ENCODE peak calls at places on chromosome 14, in nine cellular contexts. One of them, this sample, is unnamed.

GRCh38 chr14:93975791-93976476 is 436 bp downstream of the ASB2 start:
- DNase-seq in endothelial cell of umbilical vein: no peak
- DNase-seq in neural progenitor cell: no peak
- DNase-seq in PC-9: no peak
- DNase-seq in H9: no peak
- DNase-seq in lung: no peak
- DNase-seq in adipocyte: no peak
- DNase-seq in CD4-positive, CD25-positive, alpha-beta regulatory T cell: no peak
- DNase-seq in HepG2: no peak
- DNase-seq in this sample: no peak

GRCh38 chr14:34237098-34237497 is 224.9 kb downstream of the SPTSSA start:
- DNase-seq in endothelial cell of umbilical vein: no peak
- DNase-seq in neural progenitor cell: no peak
- DNase-seq in PC-9: no peak
- DNase-seq in H9: no peak
- DNase-seq in lung: no peak
- DNase-seq in adipocyte: no peak
- DNase-seq in CD4-positive, CD25-positive, alpha-beta regulatory T cell: no peak
- DNase-seq in HepG2: peak; percentile 28
- DNase-seq in this sample: no peak

GRCh38 chr14:81366259-81366658 is 33.9 kb downstream of the STON2 start:
- DNase-seq in endothelial cell of umbilical vein: no peak
- DNase-seq in neural progenitor cell: peak; percentile 21
- DNase-seq in PC-9: no peak
- DNase-seq in H9: no peak
- DNase-seq in lung: no peak
- DNase-seq in adipocyte: no peak
- DNase-seq in CD4-positive, CD25-positive, alpha-beta regulatory T cell: no peak
- DNase-seq in HepG2: no peak
- DNase-seq in this sample: no peak

GRCh38 chr14:54848910-54849309 is 53.7 kb downstream of the GCH1 start:
- DNase-seq in endothelial cell of umbilical vein: no peak
- DNase-seq in neural progenitor cell: peak; percentile 52
- DNase-seq in PC-9: no peak
- DNase-seq in H9: no peak
- DNase-seq in lung: no peak
- DNase-seq in adipocyte: no peak
- DNase-seq in CD4-positive, CD25-positive, alpha-beta regulatory T cell: no peak
- DNase-seq in HepG2: no peak
- DNase-seq in this sample: no peak

GRCh38 chr14:39555749-39556148 is 123.5 kb upstream of the FBXO33 start:
- DNase-seq in endothelial cell of umbilical vein: no peak
- DNase-seq in neural progenitor cell: no peak
- DNase-seq in PC-9: no peak
- DNase-seq in H9: no peak
- DNase-seq in lung: no peak
- DNase-seq in adipocyte: no peak
- DNase-seq in CD4-positive, CD25-positive, alpha-beta regulatory T cell: no peak
- DNase-seq in HepG2: no peak
- DNase-seq in this sample: no peak

GRCh38 chr14:62743569-62743968 is 301.7 kb downstream of the KCNH5 start:
- DNase-seq in endothelial cell of umbilical vein: no peak
- DNase-seq in neural progenitor cell: no peak
- DNase-seq in PC-9: no peak
- DNase-seq in H9: no peak
- DNase-seq in lung: no peak
- DNase-seq in adipocyte: no peak
- DNase-seq in CD4-positive, CD25-positive, alpha-beta regulatory T cell: no peak
- DNase-seq in HepG2: no peak
- DNase-seq in this sample: no peak

GRCh38 chr14:94547151-94547680 is 14.0 kb upstream of the SERPINA4 start:
- DNase-seq in endothelial cell of umbilical vein: no peak
- DNase-seq in neural progenitor cell: no peak
- DNase-seq in PC-9: no peak
- DNase-seq in H9: no peak
- DNase-seq in lung: no peak
- DNase-seq in adipocyte: no peak
- DNase-seq in CD4-positive, CD25-positive, alpha-beta regulatory T cell: no peak
- DNase-seq in HepG2: no peak
- DNase-seq in this sample: no peak

GRCh38 chr14:99201351-99202073 is 70.5 kb downstream of the BCL11B start:
- DNase-seq in endothelial cell of umbilical vein: no peak
- DNase-seq in neural progenitor cell: no peak
- DNase-seq in PC-9: no peak
- DNase-seq in H9: no peak
- DNase-seq in lung: no peak
- DNase-seq in adipocyte: no peak
- DNase-seq in CD4-positive, CD25-positive, alpha-beta regulatory T cell: no peak
- DNase-seq in HepG2: no peak
- DNase-seq in this sample: no peak

GRCh38 chr14:99626041-99626648 is 18.8 kb upstream of the HHIPL1 start:
- DNase-seq in endothelial cell of umbilical vein: no peak
- DNase-seq in neural progenitor cell: no peak
- DNase-seq in PC-9: no peak
- DNase-seq in H9: no peak
- DNase-seq in lung: no peak
- DNase-seq in adipocyte: no peak
- DNase-seq in CD4-positive, CD25-positive, alpha-beta regulatory T cell: no peak
- DNase-seq in HepG2: no peak
- DNase-seq in this sample: no peak

GRCh38 chr14:73861060-73861459 is 9.4 kb downstream of the PTGR2 start:
- DNase-seq in endothelial cell of umbilical vein: no peak
- DNase-seq in neural progenitor cell: no peak
- DNase-seq in PC-9: no peak
- DNase-seq in H9: no peak
- DNase-seq in lung: no peak
- DNase-seq in adipocyte: no peak
- DNase-seq in CD4-positive, CD25-positive, alpha-beta regulatory T cell: no peak
- DNase-seq in HepG2: no peak
- DNase-seq in this sample: no peak

GRCh38 chr14:21026988-21027315 is 2.1 kb upstream of the NDRG2 start:
- DNase-seq in endothelial cell of umbilical vein: no peak
- DNase-seq in neural progenitor cell: no peak
- DNase-seq in PC-9: no peak
- DNase-seq in H9: no peak
- DNase-seq in lung: no peak
- DNase-seq in adipocyte: no peak
- DNase-seq in CD4-positive, CD25-positive, alpha-beta regulatory T cell: no peak
- DNase-seq in HepG2: no peak
- DNase-seq in this sample: no peak

GRCh38 chr14:106686533-106686932 is 1160.2 kb downstream of the TMEM121 start:
- DNase-seq in endothelial cell of umbilical vein: no peak
- DNase-seq in neural progenitor cell: no peak
- DNase-seq in PC-9: no peak
- DNase-seq in H9: no peak
- DNase-seq in lung: no peak
- DNase-seq in adipocyte: no peak
- DNase-seq in CD4-positive, CD25-positive, alpha-beta regulatory T cell: no peak
- DNase-seq in HepG2: no peak
- DNase-seq in this sample: no peak

GRCh38 chr14:106679776-106680175 is 1153.4 kb downstream of the TMEM121 start:
- DNase-seq in endothelial cell of umbilical vein: no peak
- DNase-seq in neural progenitor cell: no peak
- DNase-seq in PC-9: no peak
- DNase-seq in H9: no peak
- DNase-seq in lung: no peak
- DNase-seq in adipocyte: no peak
- DNase-seq in CD4-positive, CD25-positive, alpha-beta regulatory T cell: no peak
- DNase-seq in HepG2: no peak
- DNase-seq in this sample: no peak

DNA sequence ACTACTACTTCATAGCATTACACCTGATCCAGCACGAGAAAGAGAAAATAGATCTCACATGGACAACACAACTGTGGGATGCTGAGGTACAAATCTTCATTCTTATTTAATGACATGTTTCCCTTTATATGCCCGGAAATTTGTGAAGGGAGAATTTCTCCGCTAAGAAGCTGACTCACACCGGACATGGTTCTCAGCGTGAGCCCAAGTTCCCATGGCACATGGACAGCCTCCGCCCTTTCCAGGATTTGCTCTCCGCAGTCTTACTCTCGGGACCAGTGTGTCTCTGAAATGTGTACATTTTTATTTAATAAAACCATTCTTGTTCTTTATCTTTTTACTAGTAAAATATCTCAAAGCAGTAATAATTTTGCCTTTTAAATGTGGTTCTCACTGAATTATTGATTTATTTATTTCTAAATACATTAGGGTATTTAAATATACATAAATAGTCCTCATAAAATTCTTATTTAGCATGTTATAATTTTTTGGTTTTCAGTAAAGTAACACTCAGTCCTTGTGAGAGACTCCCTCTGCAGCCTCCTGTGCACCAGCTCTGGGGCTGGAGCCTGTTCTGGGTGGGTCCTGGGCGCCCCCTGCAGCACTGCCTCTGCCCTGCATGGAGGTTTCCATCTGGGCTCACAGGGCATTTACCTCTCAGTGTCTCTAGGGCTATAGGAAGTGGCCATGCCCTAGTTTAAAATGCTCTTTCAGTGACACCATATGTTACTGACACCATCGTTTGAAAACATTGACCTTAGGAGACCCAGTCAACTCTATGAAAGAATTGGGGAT is 1155.0 kb downstream of the TMEM121 start:
- DNase-seq in endothelial cell of umbilical vein: no peak
- DNase-seq in neural progenitor cell: no peak
- DNase-seq in PC-9: no peak
- DNase-seq in H9: no peak
- DNase-seq in lung: no peak
- DNase-seq in adipocyte: no peak
- DNase-seq in CD4-positive, CD25-positive, alpha-beta regulatory T cell: no peak
- DNase-seq in HepG2: no peak
- DNase-seq in this sample: no peak
- H3K9me3 ChIP-seq in endothelial cell of umbilical vein: no peaks in the 10 kb centered on the region
- H3K9me3 ChIP-seq in neural progenitor cell: peaks cover 14% of the 10 kb centered on the region
- H3K9me3 ChIP-seq in PC-9: no peaks in the 10 kb centered on the region
- H3K9me3 ChIP-seq in H9: peaks cover 81% of the 10 kb centered on the region
- H3K9me3 ChIP-seq in lung: no peaks in the 10 kb centered on the region
- H3K9me3 ChIP-seq in adipocyte: no peaks in the 10 kb centered on the region
- H3K9me3 ChIP-seq in CD4-positive, CD25-positive, alpha-beta regulatory T cell: no peaks in the 10 kb centered on the region
- H3K9me3 ChIP-seq in HepG2: no peaks in the 10 kb centered on the region
- H3K9me3 ChIP-seq in this sample: no peaks in the 10 kb centered on the region

DNA sequence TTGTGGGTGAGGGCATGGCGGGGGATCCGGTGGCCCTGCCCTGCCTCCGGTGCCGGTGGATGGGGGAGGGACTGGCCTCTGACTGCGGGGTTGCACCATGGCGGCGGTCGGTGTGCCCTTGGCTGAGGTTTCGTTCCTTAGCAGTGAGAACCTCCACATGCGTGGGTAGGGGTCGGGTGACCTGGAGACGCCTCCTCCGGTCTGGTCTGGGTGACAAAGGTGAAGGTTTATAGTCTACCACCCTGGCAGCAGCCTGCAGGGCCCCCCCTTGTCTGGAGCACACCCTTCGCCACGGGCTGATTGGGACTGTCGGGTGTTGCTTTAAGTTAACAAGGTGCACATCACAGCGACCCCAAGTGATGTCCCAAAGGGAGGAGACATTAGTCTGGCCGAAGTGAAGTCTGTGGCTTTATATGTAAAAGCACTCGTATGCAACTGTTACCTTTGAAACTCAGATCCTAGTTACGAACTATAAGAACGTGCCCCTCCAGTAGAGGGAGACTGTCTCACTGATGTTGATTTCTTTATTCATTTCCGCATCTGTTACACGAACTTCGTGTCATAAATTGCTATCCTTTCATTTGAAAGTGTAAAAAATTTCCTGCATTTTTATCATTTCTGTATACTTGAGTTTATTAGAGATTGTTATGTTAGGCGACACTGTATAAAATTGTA is 74.4 kb downstream of the WDR20 start:
- DNase-seq in endothelial cell of umbilical vein: no peak
- DNase-seq in neural progenitor cell: no peak
- DNase-seq in PC-9: no peak
- DNase-seq in H9: no peak
- DNase-seq in lung: no peak
- DNase-seq in adipocyte: no peak
- DNase-seq in CD4-positive, CD25-positive, alpha-beta regulatory T cell: no peak
- DNase-seq in HepG2: no peak
- DNase-seq in this sample: no peak
- H3K9me3 ChIP-seq in endothelial cell of umbilical vein: no peaks in the 10 kb centered on the region
- H3K9me3 ChIP-seq in neural progenitor cell: no peaks in the 10 kb centered on the region
- H3K9me3 ChIP-seq in PC-9: no peaks in the 10 kb centered on the region
- H3K9me3 ChIP-seq in H9: no peaks in the 10 kb centered on the region
- H3K9me3 ChIP-seq in lung: no peaks in the 10 kb centered on the region
- H3K9me3 ChIP-seq in adipocyte: no peaks in the 10 kb centered on the region
- H3K9me3 ChIP-seq in CD4-positive, CD25-positive, alpha-beta regulatory T cell: no peaks in the 10 kb centered on the region
- H3K9me3 ChIP-seq in HepG2: no peaks in the 10 kb centered on the region
- H3K9me3 ChIP-seq in this sample: no peaks in the 10 kb centered on the region

DNA sequence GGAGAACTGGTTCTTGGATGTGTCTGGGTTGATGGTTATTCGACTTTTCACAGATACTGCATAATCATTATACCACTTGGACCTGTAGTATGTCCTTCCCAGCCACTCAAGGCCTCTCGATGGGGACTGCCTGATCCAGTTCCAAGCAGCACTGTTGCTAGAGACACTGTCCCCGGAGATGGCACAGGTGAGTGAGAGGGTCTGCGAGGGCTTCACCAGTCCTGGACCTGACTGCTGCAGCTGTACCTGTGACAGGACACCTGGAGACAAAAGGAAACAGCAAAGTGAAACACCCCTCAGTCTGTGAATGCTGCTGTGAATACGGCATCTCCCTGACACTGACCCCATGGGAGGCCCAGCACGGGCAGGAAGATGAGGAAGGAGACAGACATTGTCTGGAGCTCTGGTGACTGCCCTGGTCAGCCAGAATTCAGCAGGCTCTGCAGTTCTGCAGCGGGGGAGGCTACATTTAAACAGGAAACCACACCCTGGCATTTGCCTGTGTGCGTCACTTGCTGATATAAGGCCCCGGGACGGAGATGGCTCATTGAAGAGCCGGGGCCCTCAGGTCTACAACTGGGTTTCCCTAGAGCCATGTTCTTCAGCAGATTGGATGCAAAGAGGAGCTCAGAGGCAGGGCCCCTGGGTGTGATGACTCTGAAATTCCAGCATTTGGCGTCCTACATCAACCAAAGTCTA is 413.6 kb downstream of the TMEM121 start:
- DNase-seq in endothelial cell of umbilical vein: no peak
- DNase-seq in neural progenitor cell: no peak
- DNase-seq in PC-9: no peak
- DNase-seq in H9: no peak
- DNase-seq in lung: peak; percentile 19
- DNase-seq in adipocyte: no peak
- DNase-seq in CD4-positive, CD25-positive, alpha-beta regulatory T cell: no peak
- DNase-seq in HepG2: no peak
- DNase-seq in this sample: no peak
- H3K9me3 ChIP-seq in endothelial cell of umbilical vein: peaks cover 4% of the 10 kb centered on the region
- H3K9me3 ChIP-seq in neural progenitor cell: peaks cover 5% of the 10 kb centered on the region
- H3K9me3 ChIP-seq in PC-9: no peaks in the 10 kb centered on the region
- H3K9me3 ChIP-seq in H9: peaks cover 100% of the 10 kb centered on the region
- H3K9me3 ChIP-seq in lung: no peaks in the 10 kb centered on the region
- H3K9me3 ChIP-seq in adipocyte: peaks cover 20% of the 10 kb centered on the region
- H3K9me3 ChIP-seq in CD4-positive, CD25-positive, alpha-beta regulatory T cell: peaks cover 11% of the 10 kb centered on the region
- H3K9me3 ChIP-seq in HepG2: peaks cover 13% of the 10 kb centered on the region
- H3K9me3 ChIP-seq in this sample: no peaks in the 10 kb centered on the region

GRCh38 chr14:84225243-84225642 is 1304.7 kb upstream of the FLRT2 start:
- DNase-seq in endothelial cell of umbilical vein: no peak
- DNase-seq in neural progenitor cell: no peak
- DNase-seq in PC-9: no peak
- DNase-seq in H9: no peak
- DNase-seq in lung: peak; percentile 30
- DNase-seq in adipocyte: peak; percentile 65
- DNase-seq in CD4-positive, CD25-positive, alpha-beta regulatory T cell: no peak
- DNase-seq in HepG2: no peak
- DNase-seq in this sample: no peak

GRCh38 chr14:84234281-84234680 is 1295.7 kb upstream of the FLRT2 start:
- DNase-seq in endothelial cell of umbilical vein: no peak
- DNase-seq in neural progenitor cell: no peak
- DNase-seq in PC-9: no peak
- DNase-seq in H9: no peak
- DNase-seq in lung: no peak
- DNase-seq in adipocyte: no peak
- DNase-seq in CD4-positive, CD25-positive, alpha-beta regulatory T cell: no peak
- DNase-seq in HepG2: no peak
- DNase-seq in this sample: no peak

GRCh38 chr14:84228702-84229101 is 1301.2 kb upstream of the FLRT2 start:
- DNase-seq in endothelial cell of umbilical vein: peak; percentile 75
- DNase-seq in neural progenitor cell: no peak
- DNase-seq in PC-9: no peak
- DNase-seq in H9: no peak
- DNase-seq in lung: no peak
- DNase-seq in adipocyte: no peak
- DNase-seq in CD4-positive, CD25-positive, alpha-beta regulatory T cell: no peak
- DNase-seq in HepG2: no peak
- DNase-seq in this sample: no peak
- H3K9me3 ChIP-seq in endothelial cell of umbilical vein: no peaks in the 10 kb centered on the region
- H3K9me3 ChIP-seq in neural progenitor cell: no peaks in the 10 kb centered on the region
- H3K9me3 ChIP-seq in PC-9: no peaks in the 10 kb centered on the region
- H3K9me3 ChIP-seq in H9: no peaks in the 10 kb centered on the region
- H3K9me3 ChIP-seq in lung: no peaks in the 10 kb centered on the region
- H3K9me3 ChIP-seq in adipocyte: no peaks in the 10 kb centered on the region
- H3K9me3 ChIP-seq in CD4-positive, CD25-positive, alpha-beta regulatory T cell: no peaks in the 10 kb centered on the region
- H3K9me3 ChIP-seq in HepG2: peaks cover 94% of the 10 kb centered on the region
- H3K9me3 ChIP-seq in this sample: peaks cover 2% of the 10 kb centered on the region

This sample was measured in T-helper 17 cell.